ENCODE peak calls at places on chromosomes 3 and 15, in seven cellular contexts. L is NCI-H2171; A is fibroblast of the conjunctiva; V is T-cell; H is adipocyte; Z is stimulated activated CD4-positive, alpha-beta T cell treated with anti-CD3 and anti-CD28 coated beads, Interleukin-12 subunit alpha, Interleukin-12 subunit beta, amount 100 ng/mL, for 4 hours; W is astrocyte of the spinal cord. M is an unnamed sample.

GRCh38 chr3:189790658-189791057 is 159.5 kb downstream of the TP63 start:
- DNase-seq in L (no peak), A (no peak), V (no peak), H (no peak), Z (no peak), W (no peak), M (no peak)

GRCh38 chr3:158906749-158907148 is 104.9 kb downstream of the MFSD1 start:
- DNase-seq in L (no peak), A (no peak), V (no peak), H (no peak), Z (no peak), W (no peak), M (no peak)

GRCh38 chr15:83565553-83566159 is 88.3 kb upstream of the ADAMTSL3 start:
- DNase-seq in L (no peak), A (no peak), V (no peak), H (peak; percentile 54), Z (no peak), W (peak; percentile 29), M (no peak)

GRCh38 chr3:98914210-98915080 is 12.9 kb upstream of the DCBLD2 start:
- DNase-seq in L (no peak), A (no peak), V (no peak), H (no peak), Z (no peak), W (peak; percentile 28), M (no peak)

GRCh38 chr3:152916753-152917279 is 81.9 kb downstream of the P2RY1 start:
- DNase-seq in L (no peak), A (no peak), V (no peak), H (no peak), Z (no peak), W (no peak), M (no peak)

GRCh38 chr3:139762307-139762706 is 84.5 kb upstream of the NMNAT3 start:
- DNase-seq in L (no peak), A (no peak), V (no peak), H (no peak), Z (no peak), W (no peak), M (no peak)

GRCh38 chr3:150469031-150469930 is 61.2 kb downstream of the TSC22D2 start:
- DNase-seq in L (no peak), A (peak; percentile 79), V (no peak), H (peak; percentile 81), Z (no peak), W (peak; percentile 97), M (peak; percentile 85)

GRCh38 chr3:186646106-186646505 is 5.9 kb downstream of the FETUB start:
- DNase-seq in L (no peak), A (no peak), V (no peak), H (no peak), Z (no peak), W (no peak), M (no peak)

GRCh38 chr3:155853214-155854146 is 747 bp downstream of the SLC33A1 start:
- DNase-seq in L (no peak), A (no peak), V (peak; percentile 5), H (peak; percentile 61), Z (peak; percentile 26), W (no peak), M (no peak)

GRCh38 chr15:50128266-50128665 is 9.2 kb upstream of the ATP8B4 start:
- DNase-seq in L (no peak), A (no peak), V (no peak), H (no peak), Z (no peak), W (no peak), M (no peak)

M was measured in H4.